ENCODE peak calls at places on chromosomes 4 and X, in nine cellular contexts. Z is natural killer cell treated with Interleukin-12 subunit alpha and Interleukin-12 subunit beta and Interleukin-15 and Interleukin-18, amount 100 ng/mL, for 72 hours; F is foreskin fibroblast; A is HCEC 1CT; G is cardiac muscle cell; Q is GM18507; H is stimulated activated CD4-positive, alpha-beta T cell treated with anti-CD3 and anti-CD28 coated beads, Interleukin-1b, Interleukin-23, amount 100 ng/mL, for 24 hours; K is GM10248; P is COR-L47. I is an unnamed sample.

GRCh38 chrX:128676651-128677050 is 624.4 kb upstream of the ACTRT1 start:
- DNase-seq in Z (no peak), F (no peak), A (no peak), G (no peak), Q (no peak), H (no peak), K (no peak), P (no peak), I (no peak)

GRCh38 chr4:48651869-48652447 is 128.1 kb downstream of the FRYL start:
- DNase-seq in Z (no peak), F (peak), A (peak), G (no peak), Q (no peak), H (no peak), K (no peak), P (no peak), I (no peak)

GRCh38 chrX:110846071-110846470 is 50.5 kb upstream of the CHRDL1 start:
- DNase-seq in Z (no peak), F (peak), A (peak), G (no peak), Q (no peak), H (no peak), K (no peak), P (no peak), I (no peak)

GRCh38 chrX:34778961-34779360 is 121.9 kb upstream of the TMEM47 start:
- DNase-seq in Z (no peak), F (peak), A (peak), G (peak), Q (no peak), H (no peak), K (no peak), P (no peak), I (no peak)

GRCh38 chr4:81635128-81635527 is 163.4 kb upstream of the RASGEF1B start:
- DNase-seq in Z (no peak), F (no peak), A (no peak), G (no peak), Q (no peak), H (no peak), K (no peak), P (no peak), I (no peak)

GRCh38 chr4:4410271-4410670 is 23.4 kb downstream of the NSG1 start:
- DNase-seq in Z (peak), F (no peak), A (no peak), G (no peak), Q (no peak), H (no peak), K (no peak), P (no peak), I (no peak)

GRCh38 chrX:19017271-19017670 is 33.4 kb upstream of the PHKA2 start:
- DNase-seq in Z (no peak), F (peak), A (peak), G (peak), Q (peak), H (no peak), K (peak), P (peak), I (no peak)

GRCh38 chr4:145538636-145539035 is 57.0 kb downstream of the SMAD1 start:
- DNase-seq in Z (no peak), F (no peak), A (no peak), G (no peak), Q (no peak), H (no peak), K (no peak), P (no peak), I (no peak)

GRCh38 chr4:105162123-105162796 is 15.6 kb downstream of the TET2 start:
- DNase-seq in Z (no peak), F (no peak), A (no peak), G (no peak), Q (no peak), H (no peak), K (no peak), P (no peak), I (no peak)

GRCh38 chr4:158771776-158772175 is 3.0 kb downstream of the FNIP2 start:
- DNase-seq in Z (no peak), F (no peak), A (no peak), G (no peak), Q (no peak), H (no peak), K (no peak), P (no peak), I (no peak)

GRCh38 chrX:153304988-153305736 is 16.4 kb downstream of the PNMA6F start:
- DNase-seq in Z (no peak), F (no peak), A (no peak), G (no peak), Q (no peak), H (no peak), K (no peak), P (no peak), I (no peak)

GRCh38 chr4:75895744-75896314 is 6.4 kb downstream of the PPEF2 start:
- DNase-seq in Z (no peak), F (peak), A (no peak), G (peak), Q (no peak), H (no peak), K (peak), P (no peak), I (no peak)

GRCh38 chrX:24014388-24015018 is 12.5 kb downstream of the KLHL15 start:
- DNase-seq in Z (no peak), F (no peak), A (no peak), G (no peak), Q (no peak), H (no peak), K (no peak), P (no peak), I (no peak)

GRCh38 chr4:109046549-109047171 is 255.8 kb downstream of the COL25A1 start:
- DNase-seq in Z (no peak), F (peak), A (peak), G (peak), Q (no peak), H (no peak), K (no peak), P (no peak), I (no peak)

GRCh38 chr4:56051710-56052075 is 102.9 kb downstream of the CEP135 start:
- DNase-seq in Z (no peak), F (no peak), A (no peak), G (no peak), Q (no peak), H (no peak), K (no peak), P (no peak), I (no peak)

GRCh38 chr4:6250235-6250983 is 19.2 kb upstream of the WFS1 start:
- DNase-seq in Z (no peak), F (peak), A (peak), G (peak), Q (peak), H (no peak), K (peak), P (peak), I (no peak)

GRCh38 chr4:90415116-90415515 is 287.9 kb downstream of the CCSER1 start:
- DNase-seq in Z (no peak), F (no peak), A (no peak), G (no peak), Q (no peak), H (no peak), K (no peak), P (no peak), I (no peak)

GRCh38 chr4:22500128-22500611 is 15.7 kb downstream of the ADGRA3 start:
- DNase-seq in Z (no peak), F (no peak), A (no peak), G (no peak), Q (no peak), H (no peak), K (no peak), P (peak), I (no peak)

GRCh38 chr4:18756661-18757060 is 735.1 kb upstream of the LCORL start:
- DNase-seq in Z (no peak), F (no peak), A (no peak), G (no peak), Q (no peak), H (no peak), K (no peak), P (no peak), I (no peak)

GRCh38 chr4:120699354-120699753 is 223.2 kb downstream of the PRDM5 start:
- DNase-seq in Z (no peak), F (no peak), A (no peak), G (no peak), Q (no peak), H (no peak), K (no peak), P (no peak), I (peak)

GRCh38 chr4:793941-794621 is 31.8 kb downstream of the CPLX1 start:
- DNase-seq in Z (no peak), F (peak), A (no peak), G (no peak), Q (no peak), H (no peak), K (no peak), P (no peak), I (no peak)

GRCh38 chrX:146907391-146908240 is 93.1 kb upstream of the CXorf51A start:
- DNase-seq in Z (no peak), F (no peak), A (no peak), G (no peak), Q (no peak), H (no peak), K (no peak), P (no peak), I (no peak)

GRCh38 chr4:61411241-61411640 is 211.1 kb downstream of the ADGRL3 start:
- DNase-seq in Z (no peak), F (no peak), A (no peak), G (peak), Q (no peak), H (no peak), K (no peak), P (no peak), I (no peak)

GRCh38 chrX:71997320-71997719 is 86.7 kb downstream of the NHSL2 start:
- DNase-seq in Z (no peak), F (no peak), A (no peak), G (peak), Q (no peak), H (no peak), K (no peak), P (no peak), I (no peak)

GRCh38 chr4:7485096-7485495 is 50.4 kb upstream of the PSAPL1 start:
- DNase-seq in Z (no peak), F (no peak), A (no peak), G (no peak), Q (no peak), H (no peak), K (no peak), P (no peak), I (no peak)

I was measured in Right ventricle myocardium superior.